ENCODE peak calls at places on chromosomes 12 and 14, in six cellular contexts. P is spleen, R is body of pancreas, V is cardiac muscle cell, N is thoracic aorta, K is GM10248. C is an unnamed sample.

GRCh38 chr12:10753066-10753465 is 29.9 kb upstream of the YBX3 start:
- DNase-seq in P (no peak), R (no peak), V (no peak), N (no peak), K (no peak), C (no peak)

GRCh38 chr12:62273724-62274380 is 13.6 kb downstream of the USP15 start:
- DNase-seq in P (no peak), R (no peak), V (no peak), N (no peak), K (no peak), C (no peak)

GRCh38 chr12:40312982-40313576 is 88.3 kb downstream of the LRRK2 start:
- DNase-seq in P (no peak), R (no peak), V (peak), N (no peak), K (no peak), C (no peak)

GRCh38 chr12:3041558-3042164 is 35.5 kb upstream of the TSPAN9 start:
- DNase-seq in P (peak), R (peak), V (peak), N (no peak), K (peak), C (no peak)

GRCh38 chr14:59919582-59920377 is at the start of gene LRRC9:
- DNase-seq in P (peak), R (peak), V (peak), N (no peak), K (peak), C (no peak)

GRCh38 chr12:16526693-16527092 is 79.3 kb downstream of the LMO3 start:
- DNase-seq in P (no peak), R (no peak), V (no peak), N (no peak), K (no peak), C (no peak)

GRCh38 chr12:76180401-76181277 is 96.2 kb upstream of the NAP1L1 start:
- DNase-seq in P (no peak), R (no peak), V (no peak), N (no peak), K (no peak), C (no peak)

GRCh38 chr12:1501001-1501400 is 93.4 kb downstream of the FBXL14 start:
- DNase-seq in P (no peak), R (no peak), V (no peak), N (no peak), K (no peak), C (no peak)

GRCh38 chr14:20493634-20494033 is 11.7 kb upstream of the RNASE10 start:
- DNase-seq in P (no peak), R (peak), V (no peak), N (no peak), K (no peak), C (no peak)

GRCh38 chr12:131159660-131160059 is 206.0 kb downstream of the ADGRD1 start:
- DNase-seq in P (no peak), R (no peak), V (peak), N (no peak), K (no peak), C (no peak)
- TF ChIP-seq CTCF in P (no peak), R (no peak), V (no peak), N (no peak), K (no peak), C (no peak)

GRCh38 chr12:94427520-94428381 is 31.9 kb downstream of the CEP83 start:
- DNase-seq in P (no peak), R (peak), V (peak), N (no peak), K (no peak), C (no peak)

GRCh38 chr12:94430304-94430703 is 29.4 kb downstream of the CEP83 start:
- DNase-seq in P (no peak), R (no peak), V (no peak), N (no peak), K (no peak), C (no peak)

GRCh38 chr12:94426049-94426448 is 33.6 kb downstream of the CEP83 start:
- DNase-seq in P (no peak), R (no peak), V (no peak), N (no peak), K (no peak), C (no peak)

GRCh38 chr12:94429191-94429590 is 30.5 kb downstream of the CEP83 start:
- DNase-seq in P (no peak), R (no peak), V (no peak), N (no peak), K (no peak), C (no peak)

GRCh38 chr12:94429633-94430032 is 30.0 kb downstream of the CEP83 start:
- DNase-seq in P (peak), R (no peak), V (no peak), N (no peak), K (no peak), C (no peak)
- TF ChIP-seq CTCF in P (no peak), R (no peak), V (peak), N (no peak), K (no peak), C (no peak)

GRCh38 chr14:95469134-95469481 is 47.3 kb downstream of the SYNE3 start:
- DNase-seq in P (no peak), R (no peak), V (no peak), N (no peak), K (no peak), C (no peak)
- TF ChIP-seq CTCF in P (no peak), R (no peak), V (no peak), N (no peak), K (no peak), C (no peak)

GRCh38 chr14:105774001-105774400 is 247.6 kb downstream of the TMEM121 start:
- DNase-seq in P (no peak), R (no peak), V (no peak), N (no peak), K (no peak), C (no peak)
- TF ChIP-seq CTCF in P (no peak), R (no peak), V (no peak), N (no peak), K (no peak), C (no peak)

GRCh38 chr12:128707488-128707887 is 116.3 kb downstream of the SLC15A4 start:
- DNase-seq in P (no peak), R (no peak), V (no peak), N (no peak), K (no peak), C (no peak)
- TF ChIP-seq CTCF in P (no peak), R (no peak), V (no peak), N (no peak), K (no peak), C (no peak)